ENCODE peak calls at places on chromosomes 3 and 15, in five cellular contexts. I is right lobe of liver, H is prostate gland, M is tibial nerve, B is neural crest cell. U is an unnamed sample.

GRCh38 chr15:74315626-74316025 is 51.8 kb downstream of the CYP11A1 start:
- DNase-seq in M (no peak), I (no peak), B (no peak), H (no peak), U (no peak)

GRCh38 chr3:190773948-190774347 is 88.5 kb downstream of the GMNC start:
- DNase-seq in I (no peak), B (no peak), H (no peak), M (no peak), U (no peak)

GRCh38 chr3:155334897-155335883 is 41.7 kb upstream of the STRIT1 start:
- DNase-seq in B (no peak), I (no peak), H (no peak), M (no peak), U (no peak)

GRCh38 chr3:64138046-64138445 is 87.2 kb downstream of the PRICKLE2 start:
- DNase-seq in H (no peak), I (no peak), M (no peak), B (no peak), U (no peak)

GRCh38 chr15:73004462-73004861 is 47.8 kb upstream of the NEO1 start:
- DNase-seq in B (no peak), H (no peak), I (no peak), M (no peak), U (no peak)

GRCh38 chr3:195113074-195113473 is 157.9 kb downstream of the XXYLT1 start:
- DNase-seq in I (no peak), B (no peak), M (no peak), H (no peak), U (no peak)

GRCh38 chr3:164222200-164222599 is 856.1 kb downstream of the SI start:
- DNase-seq in I (no peak), M (no peak), H (no peak), B (no peak), U (no peak)

GRCh38 chr3:53045784-53046170 is at the start of gene SFMBT1:
- DNase-seq in B (peak; percentile 43), M (peak; percentile 20), H (peak; percentile 47), I (peak; percentile 78), U (peak; percentile 57)

GRCh38 chr15:58472821-58473581 is 41.2 kb downstream of the LIPC start:
- DNase-seq in M (no peak), I (no peak), H (no peak), B (no peak), U (no peak)

GRCh38 chr3:178152010-178152409 is 384.2 kb upstream of the KCNMB2 start:
- DNase-seq in I (no peak), M (no peak), H (no peak), B (no peak), U (no peak)

GRCh38 chr3:130935761-130936160 is 41.9 kb downstream of the ATP2C1 start:
- DNase-seq in H (no peak), I (no peak), M (no peak), B (no peak), U (no peak)

GRCh38 chr3:155316450-155316849 is 23.0 kb upstream of the STRIT1 start:
- DNase-seq in I (no peak), M (no peak), B (no peak), H (no peak), U (no peak)

GRCh38 chr3:141793476-141794260 is 30.5 kb downstream of the GRK7 start:
- DNase-seq in M (no peak), I (no peak), B (no peak), H (no peak), U (no peak)

GRCh38 chr15:98174286-98174685 is 213.8 kb downstream of the ARRDC4 start:
- DNase-seq in H (no peak), I (no peak), B (no peak), M (no peak), U (no peak)

GRCh38 chr15:23628612-23629233 is 18.9 kb downstream of the MAGEL2 start:
- DNase-seq in B (no peak), H (no peak), I (no peak), M (no peak), U (no peak)

GRCh38 chr15:23629234-23629805 is 18.3 kb downstream of the MAGEL2 start:
- DNase-seq in B (no peak), M (no peak), I (no peak), H (no peak), U (no peak)
- TF ChIP-seq CTCF in B (peak; percentile 63), M (no peak), I (peak; percentile 42), H (peak; percentile 17), U (peak; percentile 60)

DNA sequence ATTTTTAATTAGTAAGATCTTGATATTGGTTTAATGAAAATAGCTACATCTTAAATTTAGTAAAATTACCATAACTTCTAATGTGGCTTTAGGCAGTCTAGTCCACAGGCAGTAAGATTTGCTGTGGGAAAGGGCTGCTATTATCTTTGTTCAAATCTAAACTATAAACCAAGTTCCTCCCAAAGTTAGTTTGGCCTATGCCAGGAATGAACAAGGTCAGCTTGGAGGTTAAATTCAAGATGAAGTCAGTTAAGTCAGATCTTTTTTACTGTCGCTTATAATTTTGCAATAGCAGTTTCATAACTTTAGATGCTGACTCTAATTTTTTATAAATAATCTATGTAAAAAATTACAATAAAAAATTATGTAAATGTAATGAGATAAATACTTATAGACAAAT is 1016.9 kb upstream of the ALCAM start:
- DNase-seq in B (no peak), H (no peak), I (no peak), M (no peak), U (no peak)
- TF ChIP-seq CTCF in B (no peak), H (no peak), I (no peak), M (no peak), U (no peak)

GRCh38 chr15:54681578-54681977 is 515.2 kb downstream of the RSL24D1 start:
- DNase-seq in I (no peak), B (no peak), M (no peak), H (no peak), U (no peak)
- TF ChIP-seq CTCF in I (no peak), B (no peak), M (no peak), H (no peak), U (no peak)

DNA sequence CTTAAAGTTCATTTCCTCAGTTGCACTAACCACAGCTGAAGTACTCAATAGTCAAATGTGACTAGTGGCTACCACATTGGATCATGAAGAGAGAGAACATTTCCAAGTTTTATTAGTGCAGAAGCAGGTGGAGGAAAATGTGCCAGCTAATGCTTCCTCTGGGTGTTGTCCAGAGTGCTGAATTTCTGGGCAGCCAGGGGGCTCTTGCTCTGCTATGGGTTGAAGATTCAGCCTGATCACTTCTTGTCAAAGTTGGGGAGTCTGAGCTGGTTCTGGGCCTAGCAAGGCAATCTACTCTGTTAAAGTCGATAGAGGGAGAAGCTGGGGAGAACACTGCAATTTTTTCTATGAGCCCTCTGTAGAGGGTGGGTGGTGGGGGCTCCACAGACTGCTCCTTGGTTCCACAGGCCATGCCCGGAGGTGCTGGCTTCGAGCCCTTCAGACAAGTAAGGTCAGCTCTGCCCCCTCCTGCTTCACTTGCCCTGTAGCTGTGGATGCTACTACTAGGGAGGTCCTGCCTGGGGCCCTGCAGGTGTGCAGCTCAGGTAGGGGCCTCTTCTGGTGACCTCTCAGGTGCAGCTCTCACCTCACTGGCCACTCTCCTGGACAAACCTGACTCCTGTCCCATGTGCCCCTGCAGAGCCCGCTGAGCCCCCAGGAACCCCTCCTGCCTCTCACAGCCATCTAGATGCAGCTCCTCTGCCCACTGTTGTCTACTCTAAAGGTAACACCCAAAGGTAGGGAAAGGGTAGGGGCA is 8.2 kb downstream of the ALG3 start:
- DNase-seq in H (no peak), I (no peak), B (no peak), M (no peak), U (no peak)
- TF ChIP-seq CTCF in H (no peak), I (no peak), B (no peak), M (no peak), U (no peak)

DNA sequence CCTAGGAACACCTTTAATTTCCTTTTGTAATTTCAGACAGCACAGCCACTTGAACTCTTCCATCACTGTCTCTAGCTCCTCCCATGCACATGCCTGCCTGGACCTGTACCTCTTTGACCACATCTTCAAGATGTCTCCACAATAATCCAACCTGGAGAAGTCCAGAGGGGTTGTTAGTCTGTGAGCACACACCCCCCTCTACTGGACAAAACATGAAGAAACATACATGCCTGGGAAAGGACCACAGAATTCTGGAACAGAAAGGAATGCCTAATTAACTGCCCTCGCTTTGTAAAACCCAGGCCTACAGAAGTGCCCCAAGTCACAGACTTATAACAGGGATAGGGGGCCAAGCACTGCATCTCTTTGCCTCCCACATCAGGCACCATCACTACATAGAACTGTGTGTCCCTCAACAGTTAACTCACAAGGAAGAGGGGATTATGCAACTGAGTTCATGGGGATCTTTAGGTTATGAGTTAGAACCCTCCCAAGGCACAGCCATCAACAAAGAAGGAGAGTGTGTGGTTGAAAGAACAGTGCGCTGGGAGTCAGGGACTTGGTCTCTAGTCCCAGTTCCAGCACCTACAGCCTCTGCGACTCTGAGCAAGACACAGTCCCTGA is 61.7 kb downstream of the FMN1 start:
- DNase-seq in H (peak; percentile 63), M (no peak), B (peak; percentile 16), I (no peak), U (peak; percentile 22)
- TF ChIP-seq CTCF in H (peak; percentile 81), M (peak; percentile 32), B (peak; percentile 80), I (peak; percentile 48), U (peak; percentile 80)

DNA sequence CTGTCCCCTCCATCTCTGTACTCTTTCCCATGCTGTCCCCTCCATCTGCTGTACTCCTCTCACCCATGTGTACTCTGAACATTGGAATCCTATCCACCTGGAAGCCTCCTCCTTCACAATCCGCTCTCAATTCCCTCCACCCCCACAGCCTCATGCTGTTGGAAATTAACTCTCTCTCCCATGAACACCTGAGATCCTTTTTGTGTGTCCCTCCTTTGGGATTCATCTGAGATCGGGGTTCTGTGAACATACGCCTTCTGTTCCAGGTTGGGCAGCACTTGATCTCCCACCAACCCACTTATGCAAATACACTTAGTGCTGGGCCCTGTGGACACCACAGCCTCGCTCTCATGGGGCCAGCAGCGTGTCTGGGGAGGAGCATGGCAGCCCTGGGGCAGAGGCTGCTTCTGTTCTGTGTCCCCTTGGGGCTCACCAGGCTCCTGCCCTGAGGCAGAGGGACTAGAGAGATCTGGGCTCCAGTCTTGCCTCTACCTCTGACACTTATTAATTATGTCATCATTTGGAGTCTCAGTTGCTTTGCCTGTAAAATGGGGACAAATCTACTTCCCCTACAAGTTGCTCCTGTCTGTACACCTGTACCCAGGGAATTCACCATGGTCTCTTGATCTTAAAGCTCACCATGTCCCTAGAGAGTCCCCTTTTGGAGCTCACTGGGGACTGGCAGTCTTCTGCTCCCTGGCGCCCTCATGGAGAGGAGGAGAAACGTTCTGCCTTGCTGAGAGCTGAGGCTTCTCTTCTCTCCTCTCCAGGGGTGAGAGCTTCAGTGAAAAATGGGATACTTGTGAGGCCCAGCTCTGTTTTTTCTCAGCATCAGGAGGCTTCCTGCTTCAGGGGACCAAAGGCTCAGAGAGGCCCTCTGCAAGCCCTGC is 42.7 kb downstream of the ITGA11 start:
- DNase-seq in M (no peak), B (no peak), H (no peak), I (peak; percentile 27), U (no peak)
- TF ChIP-seq CTCF in M (no peak), B (no peak), H (no peak), I (no peak), U (no peak)

DNA sequence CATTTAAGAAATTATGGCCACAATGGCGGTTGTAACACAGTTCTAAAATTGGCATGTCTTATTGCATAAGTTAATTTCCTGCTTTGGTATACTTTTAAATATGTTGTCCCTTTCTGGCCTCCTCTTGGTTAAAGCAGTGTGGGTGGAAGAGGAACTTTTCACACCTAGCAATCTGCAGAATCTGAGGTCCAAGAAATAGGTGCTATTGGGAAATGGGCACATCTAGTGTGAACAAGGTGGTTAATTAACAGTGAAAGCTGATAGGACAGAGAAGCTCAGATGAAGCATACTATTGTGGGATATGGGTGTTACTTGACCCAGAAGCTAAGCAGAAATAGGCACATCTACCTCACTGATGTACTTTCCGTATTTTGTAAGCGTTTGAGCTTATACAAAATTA is 10.6 kb downstream of the CMC1 start:
- DNase-seq in B (no peak), M (no peak), H (no peak), I (no peak), U (no peak)
- TF ChIP-seq CTCF in B (no peak), M (no peak), H (no peak), I (no peak), U (no peak)